ENCODE peak calls at places on chromosomes 13 and 19, in five cellular contexts. One of them, this sample, is unnamed.

GRCh38 chr19:54248016-54248601 is 5.5 kb upstream of the LILRA6 start:
- DNase-seq in adrenal gland: peak
- DNase-seq in prostate gland: no peak
- DNase-seq in lower leg skin: no peak
- DNase-seq in transverse colon: peak
- DNase-seq in this sample: peak

GRCh38 chr13:48116808-48117207 is 21.9 kb upstream of the MED4 start:
- DNase-seq in adrenal gland: no peak
- DNase-seq in prostate gland: no peak
- DNase-seq in lower leg skin: no peak
- DNase-seq in transverse colon: no peak
- DNase-seq in this sample: no peak

GRCh38 chr13:101417043-101417406 is 717 bp upstream of the NALCN start:
- DNase-seq in adrenal gland: no peak
- DNase-seq in prostate gland: no peak
- DNase-seq in lower leg skin: no peak
- DNase-seq in transverse colon: no peak
- DNase-seq in this sample: no peak

GRCh38 chr13:90526711-90527110 is 820.8 kb upstream of the MIR17HG start:
- DNase-seq in adrenal gland: no peak
- DNase-seq in prostate gland: no peak
- DNase-seq in lower leg skin: no peak
- DNase-seq in transverse colon: no peak
- DNase-seq in this sample: no peak

GRCh38 chr19:35959040-35959967 is 23.1 kb downstream of the LRFN3 start:
- DNase-seq in adrenal gland: no peak
- DNase-seq in prostate gland: no peak
- DNase-seq in lower leg skin: no peak
- DNase-seq in transverse colon: peak
- DNase-seq in this sample: peak

GRCh38 chr19:18848860-18849661 is 17.3 kb downstream of the UPF1 start:
- DNase-seq in adrenal gland: peak
- DNase-seq in prostate gland: peak
- DNase-seq in lower leg skin: peak
- DNase-seq in transverse colon: peak
- DNase-seq in this sample: peak

GRCh38 chr13:110347535-110348308 is 40.6 kb downstream of the COL4A2 start:
- DNase-seq in adrenal gland: peak
- DNase-seq in prostate gland: peak
- DNase-seq in lower leg skin: peak
- DNase-seq in transverse colon: no peak
- DNase-seq in this sample: no peak

GRCh38 chr19:6018786-6019185 is 40.8 kb upstream of the RANBP3 start:
- DNase-seq in adrenal gland: no peak
- DNase-seq in prostate gland: no peak
- DNase-seq in lower leg skin: no peak
- DNase-seq in transverse colon: no peak
- DNase-seq in this sample: no peak

GRCh38 chr19:16522559-16523377 is 19.5 kb downstream of the CHERP start:
- DNase-seq in adrenal gland: no peak
- DNase-seq in prostate gland: no peak
- DNase-seq in lower leg skin: no peak
- DNase-seq in transverse colon: no peak
- DNase-seq in this sample: no peak

GRCh38 chr19:46783670-46784069 is 4.7 kb downstream of the SLC1A5 start:
- DNase-seq in adrenal gland: no peak
- DNase-seq in prostate gland: no peak
- DNase-seq in lower leg skin: no peak
- DNase-seq in transverse colon: no peak
- DNase-seq in this sample: no peak

GRCh38 chr19:19591133-19591825 is 27.2 kb downstream of the PBX4 start:
- DNase-seq in adrenal gland: peak
- DNase-seq in prostate gland: peak
- DNase-seq in lower leg skin: no peak
- DNase-seq in transverse colon: peak
- DNase-seq in this sample: peak

GRCh38 chr19:52248256-52248655 is 21.1 kb upstream of the ZNF766 start:
- DNase-seq in adrenal gland: peak
- DNase-seq in prostate gland: peak
- DNase-seq in lower leg skin: no peak
- DNase-seq in transverse colon: peak
- DNase-seq in this sample: peak

DNA sequence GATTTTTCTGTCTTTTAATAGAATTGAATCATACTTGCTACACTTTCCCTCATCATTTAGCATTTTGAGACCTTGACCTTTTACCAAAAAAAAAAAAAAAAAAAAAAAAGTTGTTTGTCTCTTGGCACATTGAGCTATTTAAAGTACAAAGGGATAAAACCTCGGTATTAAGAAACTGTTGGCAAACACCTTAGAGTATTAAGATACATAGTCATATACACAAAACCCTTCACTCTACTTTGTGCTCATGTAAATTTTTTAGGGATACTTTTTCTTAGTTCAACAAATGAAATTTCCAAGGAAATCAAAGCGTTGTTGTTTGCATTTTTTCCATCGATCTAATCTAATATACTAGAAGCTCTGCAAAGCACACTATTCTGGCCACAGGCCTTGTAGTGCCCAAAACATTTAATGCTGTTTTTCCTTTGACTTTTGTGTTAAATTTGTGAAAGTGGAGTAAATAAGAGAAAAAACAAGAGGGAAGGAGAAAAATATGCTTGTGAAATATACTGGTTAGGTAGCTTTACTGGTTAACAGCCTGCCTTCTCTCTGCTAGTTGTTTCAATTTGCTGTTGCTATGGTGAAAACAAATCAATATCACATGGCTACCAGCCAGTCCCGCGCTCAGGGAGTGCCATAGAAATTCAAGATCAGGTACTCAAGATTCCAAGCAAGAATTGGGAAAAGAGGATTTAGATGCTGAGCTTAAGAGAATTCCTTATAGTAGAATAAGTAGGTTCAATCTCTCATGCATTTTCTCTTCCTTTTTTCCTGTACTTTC is 2.6 kb downstream of the MBNL2 start:
- DNase-seq in adrenal gland: peak
- DNase-seq in prostate gland: no peak
- DNase-seq in lower leg skin: no peak
- DNase-seq in transverse colon: peak
- DNase-seq in this sample: peak
- H3K4me3 ChIP-seq in adrenal gland: peak
- H3K4me3 ChIP-seq in prostate gland: peak
- H3K4me3 ChIP-seq in lower leg skin: peak
- H3K4me3 ChIP-seq in transverse colon: peak
- H3K4me3 ChIP-seq in this sample: peak

GRCh38 chr13:32087955-32088747 is 56.6 kb downstream of the FRY start:
- DNase-seq in adrenal gland: no peak
- DNase-seq in prostate gland: no peak
- DNase-seq in lower leg skin: no peak
- DNase-seq in transverse colon: no peak
- DNase-seq in this sample: no peak

GRCh38 chr13:32098275-32098674 is 66.7 kb downstream of the FRY start:
- DNase-seq in adrenal gland: no peak
- DNase-seq in prostate gland: no peak
- DNase-seq in lower leg skin: no peak
- DNase-seq in transverse colon: no peak
- DNase-seq in this sample: no peak

GRCh38 chr13:32086791-32087441 is 55.3 kb downstream of the FRY start:
- DNase-seq in adrenal gland: no peak
- DNase-seq in prostate gland: peak
- DNase-seq in lower leg skin: no peak
- DNase-seq in transverse colon: no peak
- DNase-seq in this sample: no peak

DNA sequence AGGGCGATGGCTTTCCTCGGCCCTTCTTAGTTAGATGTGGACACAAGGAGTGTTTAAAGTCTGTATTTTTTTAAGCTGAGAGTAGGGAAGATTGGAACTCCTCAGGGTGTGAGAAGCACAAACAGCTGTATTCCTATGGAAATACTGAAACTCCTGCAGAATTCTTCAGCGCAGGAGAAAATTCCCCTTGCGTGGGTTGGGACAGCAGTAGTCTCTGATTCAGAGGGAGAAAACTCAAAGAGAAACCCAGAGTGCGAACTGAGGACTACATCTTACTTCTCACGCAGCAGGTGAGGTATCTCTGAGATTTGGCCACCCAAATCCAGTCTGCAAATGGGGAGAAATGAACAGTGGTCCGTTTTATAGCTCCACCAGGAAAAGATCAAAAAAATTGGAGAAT is 60.9 kb downstream of the FRY start:
- DNase-seq in adrenal gland: no peak
- DNase-seq in prostate gland: no peak
- DNase-seq in lower leg skin: no peak
- DNase-seq in transverse colon: no peak
- DNase-seq in this sample: no peak
- TF ChIP-seq POLR2A in adrenal gland: no peak
- TF ChIP-seq POLR2A in prostate gland: no peak
- TF ChIP-seq POLR2A in lower leg skin: no peak
- TF ChIP-seq POLR2A in transverse colon: no peak
- TF ChIP-seq POLR2A in this sample: no peak

GRCh38 chr13:113546571-113547247 is 37.8 kb upstream of the TFDP1 start:
- DNase-seq in adrenal gland: peak
- DNase-seq in prostate gland: no peak
- DNase-seq in lower leg skin: peak
- DNase-seq in transverse colon: peak
- DNase-seq in this sample: peak

GRCh38 chr13:113544071-113544891 is 40.3 kb upstream of the TFDP1 start:
- DNase-seq in adrenal gland: no peak
- DNase-seq in prostate gland: no peak
- DNase-seq in lower leg skin: peak
- DNase-seq in transverse colon: no peak
- DNase-seq in this sample: no peak

GRCh38 chr13:113545455-113545930 is 39.1 kb upstream of the TFDP1 start:
- DNase-seq in adrenal gland: no peak
- DNase-seq in prostate gland: no peak
- DNase-seq in lower leg skin: peak
- DNase-seq in transverse colon: peak
- DNase-seq in this sample: no peak

GRCh38 chr13:113545931-113546516 is 38.5 kb upstream of the TFDP1 start:
- DNase-seq in adrenal gland: peak
- DNase-seq in prostate gland: no peak
- DNase-seq in lower leg skin: peak
- DNase-seq in transverse colon: peak
- DNase-seq in this sample: no peak

DNA sequence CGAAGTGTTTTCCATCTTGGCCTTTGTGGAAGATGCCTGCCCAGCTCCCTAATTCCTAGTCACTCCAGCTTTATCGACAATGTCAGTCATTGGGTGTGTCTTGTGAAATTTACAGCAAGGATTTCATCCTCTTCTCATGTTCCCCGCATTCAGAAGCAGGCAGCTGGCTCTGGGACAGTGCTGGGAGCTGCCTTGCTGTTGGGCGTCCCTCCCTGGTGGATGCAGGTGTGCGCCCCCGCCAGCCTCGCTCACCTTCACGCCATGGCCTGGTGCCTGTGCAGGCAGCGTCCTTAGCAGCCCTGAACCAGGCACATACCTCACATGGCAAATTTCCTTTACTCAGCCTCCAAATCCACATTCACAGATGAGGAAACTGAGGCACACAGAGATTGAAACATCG is 39.7 kb upstream of the TFDP1 start:
- DNase-seq in adrenal gland: no peak
- DNase-seq in prostate gland: no peak
- DNase-seq in lower leg skin: peak
- DNase-seq in transverse colon: peak
- DNase-seq in this sample: no peak
- H3K4me3 ChIP-seq in adrenal gland: no peak
- H3K4me3 ChIP-seq in prostate gland: no peak
- H3K4me3 ChIP-seq in lower leg skin: no peak
- H3K4me3 ChIP-seq in transverse colon: no peak
- H3K4me3 ChIP-seq in this sample: no peak

GRCh38 chr19:39024875-39025641 is 7.3 kb downstream of the FBXO27 start:
- DNase-seq in adrenal gland: no peak
- DNase-seq in prostate gland: no peak
- DNase-seq in lower leg skin: no peak
- DNase-seq in transverse colon: no peak
- DNase-seq in this sample: no peak

GRCh38 chr19:39031368-39032163 is 783 bp downstream of the FBXO27 start:
- DNase-seq in adrenal gland: peak
- DNase-seq in prostate gland: peak
- DNase-seq in lower leg skin: peak
- DNase-seq in transverse colon: peak
- DNase-seq in this sample: peak

GRCh38 chr19:39032164-39032918 is at the start of gene FBXO27:
- DNase-seq in adrenal gland: no peak
- DNase-seq in prostate gland: peak
- DNase-seq in lower leg skin: peak
- DNase-seq in transverse colon: peak
- DNase-seq in this sample: peak

GRCh38 chr19:39030854-39031367 is 1.4 kb downstream of the FBXO27 start:
- DNase-seq in adrenal gland: no peak
- DNase-seq in prostate gland: no peak
- DNase-seq in lower leg skin: no peak
- DNase-seq in transverse colon: no peak
- DNase-seq in this sample: no peak
- TF ChIP-seq POLR2A in adrenal gland: peak
- TF ChIP-seq POLR2A in prostate gland: no peak
- TF ChIP-seq POLR2A in lower leg skin: no peak
- TF ChIP-seq POLR2A in transverse colon: no peak
- TF ChIP-seq POLR2A in this sample: peak

GRCh38 chr13:97220151-97220900 is 1.8 kb upstream of the MBNL2 start:
- DNase-seq in adrenal gland: no peak
- DNase-seq in prostate gland: no peak
- DNase-seq in lower leg skin: no peak
- DNase-seq in transverse colon: no peak
- DNase-seq in this sample: no peak

GRCh38 chr13:97221989-97222700 is at the start of gene MBNL2:
- DNase-seq in adrenal gland: peak
- DNase-seq in prostate gland: peak
- DNase-seq in lower leg skin: peak
- DNase-seq in transverse colon: peak
- DNase-seq in this sample: peak

GRCh38 chr13:97222934-97223710 is 989 bp downstream of the MBNL2 start:
- DNase-seq in adrenal gland: no peak
- DNase-seq in prostate gland: no peak
- DNase-seq in lower leg skin: no peak
- DNase-seq in transverse colon: no peak
- DNase-seq in this sample: no peak

GRCh38 chr13:97221046-97221445 is 1.1 kb upstream of the MBNL2 start:
- DNase-seq in adrenal gland: no peak
- DNase-seq in prostate gland: no peak
- DNase-seq in lower leg skin: no peak
- DNase-seq in transverse colon: no peak
- DNase-seq in this sample: no peak

DNA sequence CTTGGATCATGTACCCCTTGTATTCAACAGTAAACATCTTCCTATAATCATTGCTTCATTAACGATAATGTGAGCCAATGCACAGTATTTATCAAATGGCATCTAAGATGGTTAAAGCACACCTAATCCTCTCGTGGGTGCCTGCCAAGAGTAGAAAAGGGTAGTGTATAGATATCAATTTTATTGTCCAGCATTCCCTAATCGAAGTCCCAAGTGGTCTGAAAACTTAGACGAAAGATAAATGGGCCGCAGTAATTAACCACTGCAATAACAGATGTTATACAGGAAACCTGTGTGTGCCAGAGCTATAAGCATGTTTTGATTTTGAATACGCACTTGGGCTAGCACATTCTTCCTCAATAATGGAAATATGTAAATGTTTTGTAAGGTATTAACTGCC is 642 bp upstream of the MBNL2 start:
- DNase-seq in adrenal gland: no peak
- DNase-seq in prostate gland: no peak
- DNase-seq in lower leg skin: no peak
- DNase-seq in transverse colon: no peak
- DNase-seq in this sample: no peak
- H3K4me3 ChIP-seq in adrenal gland: peak
- H3K4me3 ChIP-seq in prostate gland: peak
- H3K4me3 ChIP-seq in lower leg skin: no peak
- H3K4me3 ChIP-seq in transverse colon: peak
- H3K4me3 ChIP-seq in this sample: no peak

GRCh38 chr19:55605207-55605636 is 225 bp upstream of the ZNF865 start:
- DNase-seq in adrenal gland: peak
- DNase-seq in prostate gland: peak
- DNase-seq in lower leg skin: peak
- DNase-seq in transverse colon: peak
- DNase-seq in this sample: peak
- TF ChIP-seq POLR2A in adrenal gland: peak
- TF ChIP-seq POLR2A in prostate gland: peak
- TF ChIP-seq POLR2A in lower leg skin: no peak
- TF ChIP-seq POLR2A in transverse colon: peak
- TF ChIP-seq POLR2A in this sample: peak

This sample was measured in body of pancreas.